ENCODE peak calls at places on chromosomes 1 and 21, in six cellular contexts. X is left lung, G is sigmoid colon, L is GM12878, E is Peyer's patch, K is AG09309. B is an unnamed sample.
A peak's percentile ranks its signal among the peaks of the same experiment; 100 is the strongest.

GRCh38 chr1:41739061-41739955 is 179.4 kb downstream of the HIVEP3 start:
- DNase-seq in X (peak; percentile 97), G (peak; percentile 84), L (peak; percentile 66), E (no peak), K (no peak), B (no peak)

GRCh38 chr1:1917995-1918900 is 831 bp downstream of the TMEM52 start:
- DNase-seq in X (no peak), G (peak; percentile 73), L (no peak), E (no peak), K (no peak), B (no peak)

GRCh38 chr1:237590381-237590780 is 300.3 kb downstream of the ZP4 start:
- DNase-seq in X (no peak), G (no peak), L (no peak), E (no peak), K (no peak), B (no peak)

GRCh38 chr1:152756872-152757271 is 953 bp upstream of the KPRP start:
- DNase-seq in X (no peak), G (no peak), L (no peak), E (no peak), K (no peak), B (no peak)

GRCh38 chr1:109239580-109240068 is 9.7 kb upstream of the CELSR2 start:
- DNase-seq in X (peak; percentile 23), G (peak; percentile 66), L (no peak), E (no peak), K (no peak), B (no peak)

GRCh38 chr1:23779826-23780371 is 1.7 kb downstream of the PITHD1 start:
- DNase-seq in X (no peak), G (no peak), L (no peak), E (no peak), K (no peak), B (no peak)

GRCh38 chr1:70902211-70902610 is 145.4 kb downstream of the PTGER3 start:
- DNase-seq in X (no peak), G (no peak), L (no peak), E (no peak), K (no peak), B (no peak)

GRCh38 chr1:202162418-202163280 is 2.2 kb upstream of the PTPN7 start:
- DNase-seq in X (no peak), G (no peak), L (no peak), E (no peak), K (no peak), B (no peak)

GRCh38 chr1:187226396-187226795 is 397.6 kb downstream of the PLA2G4A start:
- DNase-seq in X (no peak), G (no peak), L (no peak), E (no peak), K (no peak), B (no peak)

GRCh38 chr21:37364722-37365121 is 1.9 kb upstream of the DYRK1A start:
- DNase-seq in X (no peak), G (no peak), L (no peak), E (no peak), K (no peak), B (no peak)

GRCh38 chr1:226248091-226248490 is 24.6 kb downstream of the MIXL1 start:
- DNase-seq in X (no peak), G (no peak), L (no peak), E (no peak), K (peak; percentile 17), B (no peak)

GRCh38 chr21:45986316-45987051 is 4.9 kb downstream of the COL6A1 start:
- DNase-seq in X (peak; percentile 78), G (peak; percentile 64), L (no peak), E (peak; percentile 34), K (no peak), B (no peak)

GRCh38 chr21:31136891-31137290 is 98.6 kb upstream of the KRTAP19-8 start:
- DNase-seq in X (no peak), G (no peak), L (peak; percentile 47), E (no peak), K (no peak), B (no peak)

GRCh38 chr1:52007228-52008073 is 17.0 kb upstream of the RAB3B start:
- DNase-seq in X (no peak), G (no peak), L (no peak), E (no peak), K (no peak), B (no peak)

GRCh38 chr1:41355761-41356160 is 5.5 kb upstream of the FOXO6 start:
- DNase-seq in X (no peak), G (no peak), L (no peak), E (peak; percentile 9), K (no peak), B (no peak)

GRCh38 chr1:152658649-152659048 is 4.5 kb upstream of the LCE2D start:
- DNase-seq in X (no peak), G (no peak), L (no peak), E (no peak), K (no peak), B (no peak)

GRCh38 chr1:116260096-116260495 is 112.9 kb upstream of the ATP1A1 start:
- DNase-seq in X (no peak), G (no peak), L (no peak), E (no peak), K (no peak), B (no peak)

GRCh38 chr1:10265936-10266335 is 55.6 kb downstream of the KIF1B start:
- DNase-seq in X (no peak), G (no peak), L (no peak), E (no peak), K (no peak), B (no peak)

GRCh38 chr1:35932941-35933340 is 2.0 kb downstream of the AGO3 start:
- DNase-seq in X (no peak), G (no peak), L (no peak), E (no peak), K (no peak), B (no peak)

GRCh38 chr1:224747578-224747977 is 131.5 kb downstream of the CNIH3 start:
- DNase-seq in X (no peak), G (no peak), L (no peak), E (no peak), K (no peak), B (no peak)

GRCh38 chr1:55635856-55636255 is 420.7 kb upstream of the USP24 start:
- DNase-seq in X (no peak), G (no peak), L (no peak), E (no peak), K (no peak), B (no peak)

GRCh38 chr21:42202321-42202720 is 16.6 kb upstream of the ABCG1 start:
- DNase-seq in X (no peak), G (no peak), L (no peak), E (no peak), K (no peak), B (no peak)

GRCh38 chr1:73604739-73605138 is 593.2 kb downstream of the LRRIQ3 start:
- DNase-seq in X (no peak), G (no peak), L (no peak), E (no peak), K (no peak), B (no peak)

GRCh38 chr1:62782197-62782886 is 1.6 kb upstream of the ATG4C start:
- DNase-seq in X (no peak), G (no peak), L (no peak), E (no peak), K (peak; percentile 51), B (no peak)

GRCh38 chr1:182299728-182300581 is 91.6 kb downstream of the GLUL start:
- DNase-seq in X (peak; percentile 72), G (peak; percentile 76), L (no peak), E (no peak), K (peak; percentile 7), B (no peak)

GRCh38 chr1:27887215-27888035 is 15.1 kb downstream of the THEMIS2 start:
- DNase-seq in X (no peak), G (peak; percentile 61), L (peak; percentile 82), E (no peak), K (no peak), B (peak; percentile 77)

GRCh38 chr1:46512792-46513190 is 23.2 kb downstream of the DMBX1 start:
- DNase-seq in X (peak; percentile 43), G (no peak), L (no peak), E (no peak), K (no peak), B (no peak)
- TF ChIP-seq CTCF in X (no peak), G (no peak), L (no peak), E (no peak), K (no peak), B (no peak)

GRCh38 chr1:94543003-94543402 is 1.4 kb upstream of the F3 start:
- DNase-seq in X (no peak), G (no peak), L (no peak), E (no peak), K (no peak), B (no peak)
- H3K4me3 ChIP-seq in X (no peak overlapping the region), G (peak overlapping the region; percentile 78), L (no peak overlapping the region), E (peak overlapping the region; percentile 83), K (no peak overlapping the region), B (no peak overlapping the region)

GRCh38 chr21:44842087-44842486 is 24.2 kb upstream of the SUMO3 start:
- DNase-seq in X (no peak), G (no peak), L (no peak), E (no peak), K (no peak), B (no peak)
- TF ChIP-seq CTCF in X (no peak), G (no peak), L (no peak), E (no peak), K (no peak), B (no peak)

GRCh38 chr1:220529530-220529920 is 1.6 kb downstream of the MARK1 start:
- DNase-seq in X (no peak), G (no peak), L (no peak), E (no peak), K (no peak), B (no peak)

GRCh38 chr1:220528049-220528678 is at the start of gene MARK1:
- DNase-seq in X (peak; percentile 81), G (peak; percentile 87), L (no peak), E (peak; percentile 79), K (no peak), B (no peak)

GRCh38 chr1:220527279-220528048 is 472 bp upstream of the MARK1 start:
- DNase-seq in X (no peak), G (peak; percentile 67), L (no peak), E (peak; percentile 60), K (no peak), B (peak; percentile 22)

GRCh38 chr1:220528679-220529529 is 968 bp downstream of the MARK1 start:
- DNase-seq in X (no peak), G (peak; percentile 60), L (no peak), E (peak; percentile 54), K (no peak), B (no peak)

DNA sequence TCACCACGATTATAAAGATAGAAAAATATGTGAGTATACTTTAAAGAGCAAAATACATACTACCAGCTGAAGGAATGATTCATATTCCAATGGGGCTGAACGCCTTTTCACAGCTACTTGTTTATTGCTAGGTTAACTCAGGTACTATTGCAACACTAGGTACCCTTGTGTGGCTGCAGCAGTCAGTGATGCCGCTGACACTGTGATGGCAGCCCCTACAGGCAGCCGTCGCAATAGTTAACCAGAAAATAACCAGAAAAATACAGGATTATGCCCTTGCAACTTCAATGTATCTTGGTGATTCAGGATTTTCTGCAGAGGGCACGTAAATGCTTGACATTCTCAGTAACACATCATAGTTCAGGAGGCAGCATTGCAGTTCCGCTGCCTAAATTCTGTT is 1.6 kb upstream of the MARK1 start:
- DNase-seq in X (no peak), G (no peak), L (no peak), E (no peak), K (no peak), B (no peak)
- H3K4me3 ChIP-seq in X (no peak overlapping the region), G (no peak overlapping the region), L (no peak overlapping the region), E (no peak overlapping the region), K (no peak overlapping the region), B (no peak overlapping the region)

GRCh38 chr1:209999005-209999404 is 61.0 kb downstream of the SYT14 start:
- DNase-seq in X (no peak), G (no peak), L (no peak), E (no peak), K (no peak), B (no peak)
- TF ChIP-seq CTCF in X (no peak), G (no peak), L (no peak), E (no peak), K (no peak), B (no peak)

GRCh38 chr1:153958961-153959260 is 499 bp upstream of the CRTC2 start:
- DNase-seq in X (no peak), G (peak; percentile 84), L (no peak), E (no peak), K (no peak), B (no peak)
- H3K4me3 ChIP-seq in X (no peak overlapping the region), G (peak overlapping the region; percentile 80), L (no peak overlapping the region), E (peak overlapping the region; percentile 81), K (peak overlapping the region; percentile 97), B (no peak overlapping the region)